ENCODE peak calls at places on chromosomes 12 and 14, in four cellular contexts. S, U, D and N are unnamed samples.

GRCh38 chr12:2958432-2959193 is 584 bp upstream of the TEAD4 start:
- DNase-seq in D (no peak), U (peak), S (peak), N (peak)

GRCh38 chr12:131684015-131684725 is 26.7 kb upstream of the SFSWAP start:
- DNase-seq in U (no peak), S (no peak), D (no peak), N (no peak)

GRCh38 chr14:91119556-91120311 is 5.9 kb downstream of the DGLUCY start:
- DNase-seq in U (peak), D (peak), S (peak), N (peak)

GRCh38 chr14:98953544-98954346 is 318.3 kb downstream of the BCL11B start:
- DNase-seq in D (peak), S (no peak), U (no peak), N (peak)

GRCh38 chr12:111121840-111122239 is 201.5 kb upstream of the MYL2 start:
- DNase-seq in D (no peak), U (no peak), S (no peak), N (no peak)

GRCh38 chr12:13036881-13037280 is 7.3 kb upstream of the FAM234B start:
- DNase-seq in U (no peak), S (no peak), D (no peak), N (no peak)

GRCh38 chr14:51443195-51444018 is 203.4 kb downstream of the TMX1 start:
- DNase-seq in D (no peak), U (peak), S (peak), N (peak)

GRCh38 chr14:70901218-70901772 is 6.0 kb upstream of the PCNX1 start:
- DNase-seq in U (peak), D (no peak), S (peak), N (no peak)

GRCh38 chr14:68939893-68940613 is 39.0 kb downstream of the ACTN1 start:
- DNase-seq in S (peak), D (peak), U (peak), N (peak)